ENCODE peak calls at places on chromosomes 3 and 15, in ten cellular contexts. C is A549, P is sigmoid colon, M is stomach, I is H1, N is transverse colon, U is upper lobe of left lung, H is ovary, Z is suprapubic skin, J is esophagus muscularis mucosa. Y is an unnamed sample.

GRCh38 chr3:38491215-38491614 is 4.9 kb upstream of the EXOG start:
- DNase-seq in C (no peak), P (no peak), M (no peak), I (no peak), N (no peak), U (no peak), H (no peak), Z (no peak), J (no peak), Y (no peak)

GRCh38 chr3:38843898-38844297 is 27.9 kb upstream of the SCN10A start:
- DNase-seq in C (peak; percentile 46), P (no peak), M (no peak), I (no peak), N (no peak), U (no peak), H (no peak), Z (no peak), J (peak; percentile 78), Y (no peak)

GRCh38 chr3:25910997-25911396 is 121.1 kb downstream of the OXSM start:
- DNase-seq in C (peak; percentile 52), P (no peak), M (no peak), I (no peak), N (peak; percentile 44), U (no peak), H (no peak), Z (no peak), J (no peak), Y (peak; percentile 13)

GRCh38 chr15:83983634-83984458 is 251.7 kb upstream of the GOLGA6L4 start:
- DNase-seq in C (no peak), P (no peak), M (no peak), I (no peak), N (no peak), U (no peak), H (no peak), Z (no peak), J (no peak), Y (no peak)

GRCh38 chr3:23202921-23203650 is at the start of gene UBE2E2:
- DNase-seq in C (peak; percentile 69), P (peak; percentile 86), M (peak; percentile 75), I (no peak), N (peak; percentile 73), U (peak; percentile 69), H (peak; percentile 83), Z (peak; percentile 84), J (no peak), Y (peak; percentile 41)

GRCh38 chr3:178602864-178603263 is 66.6 kb downstream of the KCNMB2 start:
- DNase-seq in C (no peak), P (no peak), M (no peak), I (no peak), N (no peak), U (no peak), H (no peak), Z (no peak), J (no peak), Y (no peak)

GRCh38 chr3:52076900-52077299 is 20.5 kb upstream of the DUSP7 start:
- DNase-seq in C (no peak), P (no peak), M (no peak), I (no peak), N (no peak), U (no peak), H (no peak), Z (no peak), J (no peak), Y (no peak)

GRCh38 chr3:141333796-141334626 is 34.3 kb upstream of the ZBTB38 start:
- DNase-seq in C (no peak), P (no peak), M (no peak), I (no peak), N (no peak), U (no peak), H (no peak), Z (no peak), J (no peak), Y (no peak)

GRCh38 chr15:53831907-53832793 is 72.7 kb upstream of the WDR72 start:
- DNase-seq in C (peak; percentile 62), P (no peak), M (no peak), I (no peak), N (no peak), U (no peak), H (no peak), Z (no peak), J (no peak), Y (no peak)

GRCh38 chr15:58228708-58229107 is 90.5 kb downstream of the AQP9 start:
- DNase-seq in C (peak; percentile 40), P (no peak), M (no peak), I (no peak), N (no peak), U (no peak), H (no peak), Z (no peak), J (no peak), Y (no peak)

GRCh38 chr15:89772933-89773583 is 3.1 kb upstream of the MESP2 start:
- DNase-seq in C (peak; percentile 63), P (no peak), M (no peak), I (no peak), N (no peak), U (no peak), H (no peak), Z (no peak), J (no peak), Y (no peak)

GRCh38 chr15:72229076-72229946 is 1.7 kb downstream of the PKM start:
- DNase-seq in C (no peak), P (peak; percentile 65), M (no peak), I (no peak), N (no peak), U (no peak), H (no peak), Z (no peak), J (no peak), Y (no peak)

GRCh38 chr15:72231847-72232461 is 964 bp upstream of the PKM start:
- DNase-seq in C (peak; percentile 83), P (no peak), M (peak; percentile 45), I (no peak), N (peak; percentile 59), U (peak; percentile 67), H (no peak), Z (no peak), J (no peak), Y (peak; percentile 20)

GRCh38 chr15:72230197-72231065 is 559 bp downstream of the PKM start:
- DNase-seq in C (peak; percentile 91), P (peak; percentile 95), M (peak; percentile 84), I (peak; percentile 41), N (peak; percentile 87), U (peak; percentile 97), H (peak; percentile 93), Z (peak; percentile 92), J (peak; percentile 95), Y (peak; percentile 77)

GRCh38 chr15:72229947-72230196 is 1.1 kb downstream of the PKM start:
- DNase-seq in C (no peak), P (no peak), M (no peak), I (no peak), N (no peak), U (no peak), H (no peak), Z (no peak), J (no peak), Y (no peak)

GRCh38 chr15:72231066-72231846 is at the start of gene PKM:
- DNase-seq in C (peak; percentile 100), P (peak; percentile 97), M (peak; percentile 98), I (peak; percentile 95), N (peak; percentile 98), U (peak; percentile 98), H (peak; percentile 93), Z (peak; percentile 95), J (peak; percentile 99), Y (peak; percentile 96)
- TF ChIP-seq POLR2A in C (peak; percentile 100), P (peak; percentile 95), M (peak; percentile 96), I (peak; percentile 94), N (peak; percentile 98), U (peak; percentile 97), H (peak; percentile 88), Z (peak; percentile 93), J (peak; percentile 97), Y (peak; percentile 86)

DNA sequence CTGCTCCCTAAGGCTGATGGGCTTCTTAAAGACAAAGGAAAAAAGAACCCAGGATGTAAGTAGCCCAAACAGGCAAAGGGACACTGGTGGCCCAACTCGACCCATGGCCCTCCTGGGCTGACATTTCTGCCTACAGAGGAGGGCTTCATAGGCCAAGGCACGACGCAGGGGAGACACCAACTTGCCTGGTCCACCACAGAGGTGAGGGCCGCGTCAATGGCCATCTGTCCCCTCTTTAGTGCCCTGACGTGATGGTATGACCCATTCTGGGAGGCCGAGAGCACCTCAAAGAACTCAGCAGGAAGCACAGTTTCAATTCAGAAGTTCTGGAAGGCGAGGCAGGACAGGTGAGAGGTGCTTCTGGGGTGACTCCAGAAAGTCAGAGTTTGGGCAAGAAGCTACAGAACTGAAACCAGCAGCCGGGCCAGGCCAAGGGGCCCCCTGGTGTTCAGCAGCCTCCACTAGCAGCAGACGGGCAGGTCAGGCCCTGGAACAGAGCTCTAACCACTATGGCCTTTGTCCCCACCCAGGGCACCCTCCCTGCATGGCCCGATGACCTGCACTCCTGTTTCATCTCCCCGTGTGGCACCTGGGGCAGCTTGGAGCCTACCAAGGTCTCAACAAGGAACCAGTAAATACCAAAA is 45.1 kb downstream of the HMCES start:
- DNase-seq in C (no peak), P (no peak), M (no peak), I (no peak), N (peak; percentile 54), U (no peak), H (no peak), Z (no peak), J (no peak), Y (no peak)
- TF ChIP-seq CTCF in C (no peak), P (no peak), M (no peak), I (no peak), N (no peak), U (no peak), H (no peak), Z (no peak), J (peak; percentile 15), Y (no peak)

GRCh38 chr15:36401586-36401966 is 177.8 kb upstream of the CDIN1 start:
- DNase-seq in C (no peak), P (no peak), M (no peak), I (no peak), N (no peak), U (no peak), H (no peak), Z (no peak), J (no peak), Y (no peak)
- TF ChIP-seq EP300 in C (no peak), P (no peak), M (no peak), I (no peak), N (no peak), U (no peak), H (no peak), Z (no peak), J (no peak), Y (no peak)

GRCh38 chr3:151979914-151980313 is 106.5 kb downstream of the SUCNR1 start:
- DNase-seq in C (no peak), P (no peak), M (no peak), I (no peak), N (no peak), U (no peak), H (no peak), Z (no peak), J (no peak), Y (no peak)

GRCh38 chr3:151985787-151986430 is 112.5 kb downstream of the SUCNR1 start:
- DNase-seq in C (no peak), P (no peak), M (no peak), I (no peak), N (no peak), U (no peak), H (no peak), Z (no peak), J (no peak), Y (no peak)

GRCh38 chr3:151987893-151988292 is 114.5 kb downstream of the SUCNR1 start:
- DNase-seq in C (no peak), P (no peak), M (no peak), I (no peak), N (no peak), U (no peak), H (no peak), Z (no peak), J (no peak), Y (no peak)

GRCh38 chr3:151983538-151983937 is 110.1 kb downstream of the SUCNR1 start:
- DNase-seq in C (no peak), P (no peak), M (no peak), I (no peak), N (no peak), U (no peak), H (no peak), Z (no peak), J (no peak), Y (no peak)
- TF ChIP-seq POLR2A in C (no peak), P (no peak), M (no peak), I (no peak), N (no peak), U (no peak), H (no peak), Z (no peak), J (no peak), Y (no peak)